ENCODE peak calls at places on chromosomes 4 and X, in ten cellular contexts. H is ACHN; K is AG08396; B is activated T-helper 9 cell treated with anti-CD3 and anti-CD28 coated beads, Interleukin-2, amount 50 U/mL, for 16 hours; W is lung microvascular endothelial cell; O is activated CD4-positive, alpha-beta T cell treated with anti-CD3 and anti-CD28 coated beads, Interleukin-2, amount 50 U/mL, for 4 hours; X is bronchial epithelial cell; A is neural crest cell; L is SK-N-DZ; F is GM20000. R is an unnamed sample.
A peak's percentile ranks its signal among the peaks of the same experiment; 100 is the strongest.

GRCh38 chrX:16604300-16604699 is 45.7 kb upstream of the S100G start:
- DNase-seq in H (no peak), L (no peak), A (no peak), K (no peak), F (no peak), W (no peak), B (no peak), X (no peak), O (no peak), R (no peak)

GRCh38 chrX:74578137-74578536 is 36.3 kb downstream of the RLIM start:
- DNase-seq in L (no peak), H (no peak), O (no peak), K (no peak), X (no peak), F (no peak), W (no peak), B (no peak), A (no peak), R (no peak)

GRCh38 chr4:3820016-3820805 is 54.0 kb downstream of the ADRA2C start:
- DNase-seq in X (no peak), A (no peak), W (no peak), B (no peak), L (no peak), O (no peak), F (no peak), K (no peak), H (no peak), R (no peak)

GRCh38 chr4:51909236-51909703 is 66.3 kb downstream of the DCUN1D4 start:
- DNase-seq in B (no peak), H (no peak), X (no peak), L (no peak), W (no peak), A (no peak), F (no peak), O (no peak), K (no peak), R (no peak)

GRCh38 chrX:39819921-39820849 is 277.6 kb downstream of the BCOR start:
- DNase-seq in L (peak; percentile 52), W (no peak), H (no peak), O (no peak), X (no peak), A (no peak), B (no peak), F (no peak), K (no peak), R (no peak)

GRCh38 chrX:110087485-110088356 is 84.8 kb downstream of the TMEM164 start:
- DNase-seq in B (no peak), H (peak; percentile 77), F (no peak), A (no peak), K (peak; percentile 41), X (peak; percentile 95), O (no peak), L (no peak), W (peak; percentile 19), R (peak; percentile 89)

GRCh38 chr4:109574931-109575804 is 15.1 kb downstream of the MCUB start:
- DNase-seq in X (no peak), H (no peak), L (peak; percentile 19), F (no peak), K (no peak), B (no peak), W (no peak), A (no peak), O (no peak), R (no peak)

GRCh38 chr4:149738156-149738555 is 77.5 kb downstream of the IQCM start:
- DNase-seq in X (no peak), A (no peak), O (no peak), B (no peak), H (no peak), K (no peak), L (no peak), F (no peak), W (no peak), R (no peak)

R was measured in NCI-H460.